ENCODE peak calls at places on chromosomes 11 and 22, in five cellular contexts. Z is H1, P is IMR-90, R is trophoblast cell, O is neuronal stem cell. U is an unnamed sample.

GRCh38 chr22:40107756-40108437 is 69.8 kb upstream of the TNRC6B start:
- DNase-seq in Z (no peak), P (peak; percentile 12), R (peak; percentile 49), O (no peak), U (peak; percentile 11)

GRCh38 chr22:24089951-24090350 is 78.8 kb downstream of the CABIN1 start:
- DNase-seq in Z (no peak), P (no peak), R (no peak), O (no peak), U (no peak)

GRCh38 chr11:95268386-95268785 is 37.4 kb upstream of the SESN3 start:
- DNase-seq in Z (no peak), P (no peak), R (no peak), O (no peak), U (no peak)

GRCh38 chr11:69966583-69966835 is 111.6 kb upstream of the ANO1 start:
- DNase-seq in Z (no peak), P (no peak), R (no peak), O (no peak), U (no peak)

GRCh38 chr22:36384766-36385400 is 2.9 kb downstream of the MYH9 start:
- DNase-seq in Z (no peak), P (no peak), R (no peak), O (no peak), U (peak; percentile 73)

GRCh38 chr11:77074205-77074604 is 7.4 kb downstream of the CAPN5 start:
- DNase-seq in Z (no peak), P (no peak), R (no peak), O (no peak), U (no peak)

GRCh38 chr22:30885591-30885990 is 83.0 kb downstream of the MORC2 start:
- DNase-seq in Z (no peak), P (no peak), R (no peak), O (no peak), U (no peak)

GRCh38 chr11:27274854-27275395 is 88.1 kb downstream of the CCDC34 start:
- DNase-seq in Z (no peak), P (no peak), R (no peak), O (no peak), U (no peak)

GRCh38 chr11:37908224-37908558 is 1310.2 kb upstream of the RAG2 start:
- DNase-seq in Z (no peak), P (no peak), R (no peak), O (no peak), U (no peak)

GRCh38 chr11:134126197-134126822 is 57.4 kb downstream of the JAM3 start:
- DNase-seq in Z (no peak), P (peak; percentile 97), R (no peak), O (no peak), U (peak; percentile 76)

GRCh38 chr22:24455039-24455438 is 27.6 kb downstream of the ADORA2A start:
- DNase-seq in Z (no peak), P (no peak), R (no peak), O (no peak), U (no peak)

GRCh38 chr11:123577081-123577598 is 77.3 kb downstream of the SCN3B start:
- DNase-seq in Z (peak; percentile 99), P (peak; percentile 43), R (peak; percentile 53), O (peak; percentile 40), U (peak; percentile 56)

GRCh38 chr11:63622318-63622717 is 8.1 kb upstream of the PLAAT3 start:
- DNase-seq in Z (no peak), P (no peak), R (peak; percentile 90), O (no peak), U (peak; percentile 18)

GRCh38 chr22:23888615-23889401 is 5.4 kb upstream of the MIF start:
- DNase-seq in Z (no peak), P (peak; percentile 39), R (no peak), O (no peak), U (peak; percentile 50)

GRCh38 chr22:42964994-42965699 is 49.8 kb downstream of the PACSIN2 start:
- DNase-seq in Z (no peak), P (peak; percentile 45), R (no peak), O (no peak), U (peak; percentile 29)

GRCh38 chr11:125378596-125378995 is 117.5 kb downstream of the FEZ1 start:
- DNase-seq in Z (no peak), P (no peak), R (no peak), O (no peak), U (no peak)

GRCh38 chr22:30866216-30866615 is 102.4 kb downstream of the MORC2 start:
- DNase-seq in Z (no peak), P (no peak), R (no peak), O (no peak), U (no peak)

GRCh38 chr11:86303257-86303656 is 1.2 kb downstream of the HIKESHI start:
- DNase-seq in Z (no peak), P (peak; percentile 11), R (no peak), O (no peak), U (peak; percentile 5)

GRCh38 chr22:41381329-41382097 is at the start of gene TEF:
- DNase-seq in Z (peak; percentile 97), P (peak; percentile 98), R (peak; percentile 98), O (peak; percentile 99), U (peak; percentile 100)
- H2BK5ac ChIP-seq in Z (peak within 1 kb of the TSS; percentile 90), P (peak within 1 kb of the TSS; percentile 88), R (peak within 1 kb of the TSS; percentile 86), O (peak within 1 kb of the TSS; percentile 71), U (no peak within 1 kb of the TSS)

DNA sequence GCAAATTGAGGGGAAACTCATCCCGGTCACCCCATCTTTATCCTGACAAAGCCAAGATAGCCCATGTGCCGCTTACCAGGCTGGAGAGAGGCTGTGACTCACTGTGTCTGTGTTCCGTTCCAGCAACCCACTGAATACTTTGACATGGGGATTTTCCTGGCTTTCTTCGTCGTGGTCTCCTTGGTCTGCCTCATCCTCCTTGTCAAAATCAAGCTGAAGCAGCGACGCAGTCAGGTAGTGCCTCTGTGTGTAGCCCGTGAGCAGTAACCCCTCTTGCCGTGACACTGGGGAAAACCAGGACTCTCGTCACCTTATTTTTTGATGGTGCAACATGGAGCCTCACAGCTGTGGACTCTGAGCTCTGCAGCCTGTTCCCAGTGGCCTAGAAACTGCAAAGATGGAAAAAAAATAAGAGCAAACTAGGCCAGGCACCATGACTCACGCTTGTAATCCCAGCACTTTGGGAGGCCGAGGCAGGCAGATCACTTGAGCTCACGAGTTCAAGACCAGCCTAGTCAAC is 16.9 kb downstream of the C22orf31 start:
- DNase-seq in Z (no peak), P (peak; percentile 87), R (no peak), O (no peak), U (no peak)
- H2BK5ac ChIP-seq in Z (no peak overlapping the region), P (peak overlapping the region; percentile 89), R (peak overlapping the region; percentile 15), O (no peak overlapping the region), U (no peak overlapping the region)

DNA sequence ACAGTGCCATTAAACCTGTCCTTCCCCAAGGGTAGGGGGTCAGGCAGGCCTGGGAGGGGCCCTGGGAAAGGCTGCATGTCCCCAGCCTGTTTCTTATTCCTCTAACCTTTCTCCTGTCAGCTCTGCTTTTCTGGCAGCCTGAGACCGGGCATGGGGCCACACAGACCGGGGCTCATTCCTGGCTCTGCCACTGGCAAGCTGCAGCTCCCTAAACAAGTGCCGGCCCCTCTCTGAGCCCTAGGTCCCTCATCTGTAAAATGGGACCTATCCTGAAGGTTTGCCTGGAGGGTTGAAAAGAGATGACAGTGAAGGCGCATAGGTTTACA is 559.5 kb downstream of the MN1 start:
- DNase-seq in Z (no peak), P (no peak), R (no peak), O (no peak), U (no peak)
- H2BK5ac ChIP-seq in Z (no peak overlapping the region), P (no peak overlapping the region), R (no peak overlapping the region), O (peak overlapping the region; percentile 5), U (no peak overlapping the region)

GRCh38 chr11:34266987-34267386 is 90.8 kb downstream of the ABTB2 start:
- DNase-seq in Z (no peak), P (no peak), R (no peak), O (no peak), U (no peak)
- H2BK5ac ChIP-seq in Z (no peak overlapping the region), P (no peak overlapping the region), R (no peak overlapping the region), O (no peak overlapping the region), U (no peak overlapping the region)

DNA sequence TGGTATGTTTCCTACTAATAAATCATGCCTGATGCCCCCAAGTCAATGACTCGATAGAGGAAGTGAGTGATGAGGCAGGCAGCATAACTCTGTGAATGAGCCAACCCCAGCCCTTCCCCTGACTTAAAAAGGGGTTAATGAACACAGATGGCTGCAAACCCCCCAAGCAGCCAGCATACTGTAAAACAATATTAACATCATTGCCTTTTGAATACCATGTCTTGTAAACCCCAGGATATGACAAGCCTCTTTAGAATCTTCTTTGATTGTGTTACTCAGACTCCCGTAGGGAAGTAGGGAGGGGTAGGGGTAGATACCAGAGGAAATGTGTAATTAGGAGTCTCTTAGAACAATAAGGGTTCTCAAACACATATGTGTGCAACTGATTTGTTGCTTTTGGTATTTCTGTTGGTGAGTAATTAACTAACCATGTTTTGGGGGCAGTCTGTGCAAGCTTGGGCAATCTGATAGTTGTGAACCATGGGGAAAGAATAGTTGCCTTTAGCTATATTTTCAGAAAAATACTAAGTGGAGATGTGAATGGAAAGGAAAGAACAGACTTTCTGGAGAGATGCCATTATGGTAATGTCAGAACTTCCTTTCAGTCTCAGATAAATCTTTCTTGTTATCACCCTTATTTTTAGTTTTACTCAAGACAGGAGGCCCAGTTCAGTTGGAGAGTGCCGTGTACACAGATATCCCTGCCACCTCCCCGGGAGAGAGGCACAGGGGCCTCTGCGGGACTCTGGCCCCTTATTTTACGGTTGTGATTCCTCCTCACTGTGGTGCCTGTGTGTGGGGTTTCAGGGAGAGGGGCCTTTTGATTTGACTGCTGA is 701.8 kb downstream of the NTM start:
- DNase-seq in Z (no peak), P (peak; percentile 99), R (peak; percentile 6), O (no peak), U (peak; percentile 80)
- H2BK5ac ChIP-seq in Z (no peak overlapping the region), P (peak overlapping the region; percentile 98), R (no peak overlapping the region), O (no peak overlapping the region), U (no peak overlapping the region)

GRCh38 chr11:12724301-12725046 is 50.3 kb downstream of the TEAD1 start:
- DNase-seq in Z (peak; percentile 77), P (peak; percentile 95), R (no peak), O (no peak), U (peak; percentile 91)

GRCh38 chr11:12721816-12722604 is 47.8 kb downstream of the TEAD1 start:
- DNase-seq in Z (no peak), P (no peak), R (no peak), O (no peak), U (peak; percentile 80)

GRCh38 chr11:12725047-12725862 is 51.0 kb downstream of the TEAD1 start:
- DNase-seq in Z (peak; percentile 13), P (no peak), R (peak; percentile 54), O (no peak), U (no peak)

GRCh38 chr11:12725863-12726666 is 51.8 kb downstream of the TEAD1 start:
- DNase-seq in Z (peak; percentile 2), P (peak; percentile 79), R (peak; percentile 52), O (no peak), U (no peak)

GRCh38 chr11:12723410-12724297 is 49.4 kb downstream of the TEAD1 start:
- DNase-seq in Z (no peak), P (peak; percentile 45), R (peak; percentile 93), O (no peak), U (peak; percentile 95)
- H2BK5ac ChIP-seq in Z (peak overlapping the region; percentile 96), P (peak overlapping the region; percentile 48), R (peak overlapping the region; percentile 60), O (no peak overlapping the region), U (peak overlapping the region; percentile 42)

DNA sequence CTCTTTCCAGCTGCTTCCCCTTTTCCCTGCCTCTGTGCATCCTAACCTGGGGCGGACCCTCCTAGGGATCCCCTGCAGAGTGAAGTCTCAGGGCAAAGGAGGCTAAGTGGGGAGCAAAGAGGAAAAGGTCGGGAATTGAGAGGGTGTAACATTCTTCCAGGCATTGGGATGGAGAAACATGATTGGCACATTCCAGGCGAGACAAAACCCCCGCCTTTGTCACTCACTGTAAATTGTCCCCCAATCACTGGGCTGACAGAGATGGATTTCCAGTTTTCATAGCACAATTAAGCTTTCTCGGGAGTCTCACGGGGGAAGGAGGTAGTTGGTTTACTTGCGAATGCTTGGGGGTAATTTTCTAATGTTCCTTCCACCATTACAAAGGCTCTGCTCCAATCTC is 74.9 kb downstream of the MIAT start:
- DNase-seq in Z (no peak), P (no peak), R (no peak), O (no peak), U (no peak)
- H2BK5ac ChIP-seq in Z (no peak overlapping the region), P (no peak overlapping the region), R (no peak overlapping the region), O (no peak overlapping the region), U (no peak overlapping the region)

GRCh38 chr11:74744277-74744676 is 4.4 kb upstream of the RNF169 start:
- DNase-seq in Z (no peak), P (peak; percentile 37), R (no peak), O (no peak), U (no peak)
- H2BK5ac ChIP-seq in Z (no peak overlapping the region), P (no peak overlapping the region), R (no peak overlapping the region), O (no peak overlapping the region), U (no peak overlapping the region)

U was measured in mesendoderm.